ENCODE peak calls at places on chromosomes 6 and 20, in six cellular contexts. One of them, this sample, is unnamed.
A peak's percentile ranks its signal among the peaks of the same experiment; 100 is the strongest.

GRCh38 chr6:45961125-45961524 is 54.5 kb downstream of the CLIC5 start:
- DNase-seq in hepatocyte: no peak
- DNase-seq in lower lobe of right lung: no peak
- DNase-seq in breast epithelium: no peak
- DNase-seq in aorta: no peak
- DNase-seq in ovary: no peak
- DNase-seq in this sample: no peak

GRCh38 chr6:141248056-141248799 is 884.5 kb upstream of the GJE1 start:
- DNase-seq in hepatocyte: no peak
- DNase-seq in lower lobe of right lung: no peak
- DNase-seq in breast epithelium: no peak
- DNase-seq in aorta: no peak
- DNase-seq in ovary: no peak
- DNase-seq in this sample: no peak

GRCh38 chr6:139841794-139842215 is 467.4 kb upstream of the CITED2 start:
- DNase-seq in hepatocyte: no peak
- DNase-seq in lower lobe of right lung: no peak
- DNase-seq in breast epithelium: no peak
- DNase-seq in aorta: no peak
- DNase-seq in ovary: no peak
- DNase-seq in this sample: no peak

GRCh38 chr6:71333700-71334099 is 45.1 kb downstream of the OGFRL1 start:
- DNase-seq in hepatocyte: peak; percentile 32
- DNase-seq in lower lobe of right lung: no peak
- DNase-seq in breast epithelium: no peak
- DNase-seq in aorta: no peak
- DNase-seq in ovary: no peak
- DNase-seq in this sample: no peak

GRCh38 chr6:57313009-57313408 is 4.4 kb upstream of the PRIM2 start:
- DNase-seq in hepatocyte: no peak
- DNase-seq in lower lobe of right lung: no peak
- DNase-seq in breast epithelium: no peak
- DNase-seq in aorta: no peak
- DNase-seq in ovary: no peak
- DNase-seq in this sample: no peak

GRCh38 chr6:155174576-155175174 is 89.1 kb upstream of the CLDN20 start:
- DNase-seq in hepatocyte: peak; percentile 89
- DNase-seq in lower lobe of right lung: no peak
- DNase-seq in breast epithelium: peak; percentile 37
- DNase-seq in aorta: no peak
- DNase-seq in ovary: peak; percentile 27
- DNase-seq in this sample: peak; percentile 74

GRCh38 chr6:169190970-169191369 is 62.7 kb downstream of the THBS2 start:
- DNase-seq in hepatocyte: no peak
- DNase-seq in lower lobe of right lung: no peak
- DNase-seq in breast epithelium: no peak
- DNase-seq in aorta: no peak
- DNase-seq in ovary: no peak
- DNase-seq in this sample: no peak

GRCh38 chr6:132527791-132528190 is 10.3 kb upstream of the TAAR9 start:
- DNase-seq in hepatocyte: peak; percentile 11
- DNase-seq in lower lobe of right lung: no peak
- DNase-seq in breast epithelium: no peak
- DNase-seq in aorta: no peak
- DNase-seq in ovary: no peak
- DNase-seq in this sample: no peak

GRCh38 chr20:59399426-59400099 is 99.2 kb downstream of the EDN3 start:
- DNase-seq in hepatocyte: no peak
- DNase-seq in lower lobe of right lung: no peak
- DNase-seq in breast epithelium: no peak
- DNase-seq in aorta: no peak
- DNase-seq in ovary: no peak
- DNase-seq in this sample: no peak

GRCh38 chr20:346640-347316 is at the start of gene NRSN2:
- DNase-seq in hepatocyte: peak; percentile 88
- DNase-seq in lower lobe of right lung: peak; percentile 64
- DNase-seq in breast epithelium: peak; percentile 32
- DNase-seq in aorta: peak; percentile 89
- DNase-seq in ovary: peak; percentile 78
- DNase-seq in this sample: peak; percentile 87

GRCh38 chr6:11637266-11637665 is 99.7 kb downstream of the TMEM170B start:
- DNase-seq in hepatocyte: no peak
- DNase-seq in lower lobe of right lung: no peak
- DNase-seq in breast epithelium: no peak
- DNase-seq in aorta: no peak
- DNase-seq in ovary: no peak
- DNase-seq in this sample: no peak

GRCh38 chr6:48113130-48113529 is 2.1 kb upstream of the PTCHD4 start:
- DNase-seq in hepatocyte: no peak
- DNase-seq in lower lobe of right lung: no peak
- DNase-seq in breast epithelium: no peak
- DNase-seq in aorta: no peak
- DNase-seq in ovary: no peak
- DNase-seq in this sample: no peak

GRCh38 chr20:2692886-2693285 is 306 bp downstream of the EBF4 start:
- DNase-seq in hepatocyte: no peak
- DNase-seq in lower lobe of right lung: no peak
- DNase-seq in breast epithelium: no peak
- DNase-seq in aorta: peak; percentile 73
- DNase-seq in ovary: no peak
- DNase-seq in this sample: peak; percentile 54

GRCh38 chr6:72246926-72247325 is 360.6 kb downstream of the RIMS1 start:
- DNase-seq in hepatocyte: peak; percentile 5
- DNase-seq in lower lobe of right lung: no peak
- DNase-seq in breast epithelium: no peak
- DNase-seq in aorta: no peak
- DNase-seq in ovary: no peak
- DNase-seq in this sample: no peak

GRCh38 chr6:34688956-34689355 is 7.6 kb downstream of the ILRUN start:
- DNase-seq in hepatocyte: no peak
- DNase-seq in lower lobe of right lung: no peak
- DNase-seq in breast epithelium: no peak
- DNase-seq in aorta: no peak
- DNase-seq in ovary: no peak
- DNase-seq in this sample: no peak

GRCh38 chr6:26020291-26020982 is 57.8 kb downstream of the TRIM38 start:
- DNase-seq in hepatocyte: peak; percentile 84
- DNase-seq in lower lobe of right lung: peak; percentile 82
- DNase-seq in breast epithelium: peak; percentile 79
- DNase-seq in aorta: peak; percentile 91
- DNase-seq in ovary: peak; percentile 87
- DNase-seq in this sample: peak; percentile 87

GRCh38 chr6:140401666-140402255 is 1027.3 kb upstream of the CITED2 start:
- DNase-seq in hepatocyte: no peak
- DNase-seq in lower lobe of right lung: no peak
- DNase-seq in breast epithelium: no peak
- DNase-seq in aorta: no peak
- DNase-seq in ovary: no peak
- DNase-seq in this sample: no peak

GRCh38 chr20:46894579-46894958 is at the start of gene EYA2:
- DNase-seq in hepatocyte: peak; percentile 42
- DNase-seq in lower lobe of right lung: no peak
- DNase-seq in breast epithelium: no peak
- DNase-seq in aorta: peak; percentile 80
- DNase-seq in ovary: no peak
- DNase-seq in this sample: peak; percentile 77

GRCh38 chr6:138538390-138539031 is 39.2 kb upstream of the NHSL1 start:
- DNase-seq in hepatocyte: no peak
- DNase-seq in lower lobe of right lung: no peak
- DNase-seq in breast epithelium: no peak
- DNase-seq in aorta: no peak
- DNase-seq in ovary: no peak
- DNase-seq in this sample: peak; percentile 47

GRCh38 chr20:4946585-4947378 is 54.5 kb downstream of the SLC23A2 start:
- DNase-seq in hepatocyte: no peak
- DNase-seq in lower lobe of right lung: no peak
- DNase-seq in breast epithelium: no peak
- DNase-seq in aorta: no peak
- DNase-seq in ovary: no peak
- DNase-seq in this sample: no peak

GRCh38 chr6:30091577-30092381 is 16.2 kb upstream of the RNF39 start:
- DNase-seq in hepatocyte: peak; percentile 64
- DNase-seq in lower lobe of right lung: peak; percentile 79
- DNase-seq in breast epithelium: peak; percentile 56
- DNase-seq in aorta: no peak
- DNase-seq in ovary: no peak
- DNase-seq in this sample: no peak

GRCh38 chr6:158926429-158926828 is 73.6 kb downstream of the RSPH3 start:
- DNase-seq in hepatocyte: no peak
- DNase-seq in lower lobe of right lung: no peak
- DNase-seq in breast epithelium: no peak
- DNase-seq in aorta: no peak
- DNase-seq in ovary: no peak
- DNase-seq in this sample: no peak

GRCh38 chr6:29723666-29724588 is 693 bp downstream of the HLA-F start:
- DNase-seq in hepatocyte: peak; percentile 16
- DNase-seq in lower lobe of right lung: peak; percentile 61
- DNase-seq in breast epithelium: peak; percentile 42
- DNase-seq in aorta: peak; percentile 86
- DNase-seq in ovary: peak; percentile 45
- DNase-seq in this sample: peak; percentile 85

GRCh38 chr20:8129211-8129986 is 2.7 kb upstream of the PLCB1 start:
- DNase-seq in hepatocyte: no peak
- DNase-seq in lower lobe of right lung: no peak
- DNase-seq in breast epithelium: no peak
- DNase-seq in aorta: no peak
- DNase-seq in ovary: no peak
- DNase-seq in this sample: peak; percentile 33

GRCh38 chr6:26103141-26103769 is 16.0 kb downstream of the HFE start:
- DNase-seq in hepatocyte: peak; percentile 46
- DNase-seq in lower lobe of right lung: no peak
- DNase-seq in breast epithelium: no peak
- DNase-seq in aorta: no peak
- DNase-seq in ovary: no peak
- DNase-seq in this sample: no peak

GRCh38 chr20:11716239-11716944 is 201.3 kb upstream of the BTBD3 start:
- DNase-seq in hepatocyte: peak; percentile 66
- DNase-seq in lower lobe of right lung: no peak
- DNase-seq in breast epithelium: no peak
- DNase-seq in aorta: no peak
- DNase-seq in ovary: no peak
- DNase-seq in this sample: no peak

GRCh38 chr6:36618366-36619355 is 24.5 kb downstream of the SRSF3 start:
- DNase-seq in hepatocyte: no peak
- DNase-seq in lower lobe of right lung: no peak
- DNase-seq in breast epithelium: no peak
- DNase-seq in aorta: no peak
- DNase-seq in ovary: peak; percentile 7
- DNase-seq in this sample: no peak

GRCh38 chr6:112204350-112204706 is 50.0 kb downstream of the LAMA4 start:
- DNase-seq in hepatocyte: no peak
- DNase-seq in lower lobe of right lung: no peak
- DNase-seq in breast epithelium: no peak
- DNase-seq in aorta: no peak
- DNase-seq in ovary: no peak
- DNase-seq in this sample: no peak

GRCh38 chr20:2946988-2947961 is 74.0 kb downstream of the PTPRA start:
- DNase-seq in hepatocyte: peak; percentile 83
- DNase-seq in lower lobe of right lung: no peak
- DNase-seq in breast epithelium: no peak
- DNase-seq in aorta: no peak
- DNase-seq in ovary: no peak
- DNase-seq in this sample: no peak

GRCh38 chr20:61882716-61883615 is 182.7 kb downstream of the TAF4 start:
- DNase-seq in hepatocyte: no peak
- DNase-seq in lower lobe of right lung: no peak
- DNase-seq in breast epithelium: no peak
- DNase-seq in aorta: no peak
- DNase-seq in ovary: no peak
- DNase-seq in this sample: peak; percentile 55

GRCh38 chr6:31586013-31586412 is at the start of gene LST1:
- DNase-seq in hepatocyte: no peak
- DNase-seq in lower lobe of right lung: no peak
- DNase-seq in breast epithelium: no peak
- DNase-seq in aorta: no peak
- DNase-seq in ovary: no peak
- DNase-seq in this sample: peak; percentile 22
- H3K27ac ChIP-seq in hepatocyte: no peak within 1 kb of the TSS
- H3K27ac ChIP-seq in lower lobe of right lung: peak within 1 kb of the TSS; percentile 64
- H3K27ac ChIP-seq in breast epithelium: no peak within 1 kb of the TSS
- H3K27ac ChIP-seq in aorta: no peak within 1 kb of the TSS
- H3K27ac ChIP-seq in ovary: no peak within 1 kb of the TSS
- H3K27ac ChIP-seq in this sample: peak within 1 kb of the TSS; percentile 16

GRCh38 chr20:33838035-33838864 is 27.1 kb downstream of the CHMP4B start:
- DNase-seq in hepatocyte: no peak
- DNase-seq in lower lobe of right lung: no peak
- DNase-seq in breast epithelium: no peak
- DNase-seq in aorta: no peak
- DNase-seq in ovary: no peak
- DNase-seq in this sample: no peak
- H3K4me1 ChIP-seq in hepatocyte: peaks cover 71% of the 10 kb centered on the region
- H3K4me1 ChIP-seq in lower lobe of right lung: peaks cover 90% of the 10 kb centered on the region
- H3K4me1 ChIP-seq in breast epithelium: peaks cover 16% of the 10 kb centered on the region
- H3K4me1 ChIP-seq in aorta: peaks cover 3% of the 10 kb centered on the region
- H3K4me1 ChIP-seq in ovary: peaks cover 38% of the 10 kb centered on the region
- H3K4me1 ChIP-seq in this sample: peaks cover 40% of the 10 kb centered on the region

GRCh38 chr20:56117350-56117749 is 112.0 kb upstream of the CBLN4 start:
- DNase-seq in hepatocyte: no peak
- DNase-seq in lower lobe of right lung: no peak
- DNase-seq in breast epithelium: no peak
- DNase-seq in aorta: no peak
- DNase-seq in ovary: no peak
- DNase-seq in this sample: no peak

GRCh38 chr20:56111951-56112730 is 106.8 kb upstream of the CBLN4 start:
- DNase-seq in hepatocyte: no peak
- DNase-seq in lower lobe of right lung: no peak
- DNase-seq in breast epithelium: no peak
- DNase-seq in aorta: no peak
- DNase-seq in ovary: no peak
- DNase-seq in this sample: no peak
- H3K9me3 ChIP-seq in hepatocyte: no peaks in the 10 kb centered on the region
- H3K9me3 ChIP-seq in lower lobe of right lung: no peaks in the 10 kb centered on the region
- H3K9me3 ChIP-seq in breast epithelium: no peaks in the 10 kb centered on the region
- H3K9me3 ChIP-seq in aorta: no peaks in the 10 kb centered on the region
- H3K9me3 ChIP-seq in ovary: no peaks in the 10 kb centered on the region
- H3K9me3 ChIP-seq in this sample: no peaks in the 10 kb centered on the region

GRCh38 chr6:39958947-39959346 is 24.7 kb upstream of the MOCS1 start:
- DNase-seq in hepatocyte: no peak
- DNase-seq in lower lobe of right lung: no peak
- DNase-seq in breast epithelium: no peak
- DNase-seq in aorta: no peak
- DNase-seq in ovary: no peak
- DNase-seq in this sample: no peak

GRCh38 chr6:39962831-39963230 is 28.6 kb upstream of the MOCS1 start:
- DNase-seq in hepatocyte: no peak
- DNase-seq in lower lobe of right lung: no peak
- DNase-seq in breast epithelium: no peak
- DNase-seq in aorta: no peak
- DNase-seq in ovary: no peak
- DNase-seq in this sample: no peak

GRCh38 chr6:39964530-39964929 is 30.3 kb upstream of the MOCS1 start:
- DNase-seq in hepatocyte: no peak
- DNase-seq in lower lobe of right lung: no peak
- DNase-seq in breast epithelium: no peak
- DNase-seq in aorta: no peak
- DNase-seq in ovary: no peak
- DNase-seq in this sample: no peak

GRCh38 chr6:39964094-39964493 is 29.8 kb upstream of the MOCS1 start:
- DNase-seq in hepatocyte: no peak
- DNase-seq in lower lobe of right lung: no peak
- DNase-seq in breast epithelium: no peak
- DNase-seq in aorta: no peak
- DNase-seq in ovary: no peak
- DNase-seq in this sample: no peak

GRCh38 chr6:39961178-39961577 is 26.9 kb upstream of the MOCS1 start:
- DNase-seq in hepatocyte: no peak
- DNase-seq in lower lobe of right lung: no peak
- DNase-seq in breast epithelium: no peak
- DNase-seq in aorta: no peak
- DNase-seq in ovary: no peak
- DNase-seq in this sample: peak; percentile 58
- H3K27ac ChIP-seq in hepatocyte: no peak overlapping the region
- H3K27ac ChIP-seq in lower lobe of right lung: no peak overlapping the region
- H3K27ac ChIP-seq in breast epithelium: peak overlapping the region; percentile 43
- H3K27ac ChIP-seq in aorta: no peak overlapping the region
- H3K27ac ChIP-seq in ovary: no peak overlapping the region
- H3K27ac ChIP-seq in this sample: no peak overlapping the region

This sample was measured in right cardiac atrium.